ENCODE peak calls at places on chromosome 1, in nine cellular contexts. One of them, this sample, is unnamed. For H3K36me3, H3K9me3 and H3K4me1, the result is how much of the 10 kb centered on the place peaks cover.

GRCh38 chr1:154154534-154155181 is at the start of gene NUP210L:
- DNase-seq in GM23248: peak
- DNase-seq in mammary epithelial cell: no peak
- DNase-seq in Peyer's patch: no peak
- DNase-seq in neural progenitor cell: peak
- DNase-seq in psoas muscle: peak
- DNase-seq in colonic mucosa: peak
- DNase-seq in cardiac muscle cell: peak
- DNase-seq in DND-41: no peak
- DNase-seq in this sample: no peak

GRCh38 chr1:100578201-100578600 is 40.3 kb downstream of the GPR88 start:
- DNase-seq in Peyer's patch: no peak
- DNase-seq in cardiac muscle cell: no peak
- DNase-seq in neural progenitor cell: no peak
- DNase-seq in mammary epithelial cell: peak
- DNase-seq in GM23248: peak
- DNase-seq in psoas muscle: no peak
- DNase-seq in DND-41: no peak
- DNase-seq in colonic mucosa: no peak
- DNase-seq in this sample: no peak

GRCh38 chr1:2195785-2196184 is 1.2 kb upstream of the FAAP20 start:
- DNase-seq in psoas muscle: no peak
- DNase-seq in Peyer's patch: no peak
- DNase-seq in neural progenitor cell: no peak
- DNase-seq in GM23248: no peak
- DNase-seq in colonic mucosa: no peak
- DNase-seq in DND-41: no peak
- DNase-seq in mammary epithelial cell: no peak
- DNase-seq in cardiac muscle cell: no peak
- DNase-seq in this sample: no peak

GRCh38 chr1:66624412-66625060 is 90.6 kb downstream of the SGIP1 start:
- DNase-seq in cardiac muscle cell: peak
- DNase-seq in Peyer's patch: no peak
- DNase-seq in colonic mucosa: no peak
- DNase-seq in mammary epithelial cell: peak
- DNase-seq in psoas muscle: no peak
- DNase-seq in DND-41: no peak
- DNase-seq in GM23248: peak
- DNase-seq in neural progenitor cell: no peak
- DNase-seq in this sample: no peak

GRCh38 chr1:230825061-230825803 is 43.1 kb downstream of the C1orf198 start:
- DNase-seq in Peyer's patch: no peak
- DNase-seq in mammary epithelial cell: peak
- DNase-seq in neural progenitor cell: no peak
- DNase-seq in GM23248: peak
- DNase-seq in cardiac muscle cell: peak
- DNase-seq in psoas muscle: no peak
- DNase-seq in colonic mucosa: no peak
- DNase-seq in DND-41: no peak
- DNase-seq in this sample: peak

GRCh38 chr1:201759194-201759814 is 69.7 kb upstream of the IPO9 start:
- DNase-seq in colonic mucosa: no peak
- DNase-seq in GM23248: peak
- DNase-seq in cardiac muscle cell: peak
- DNase-seq in neural progenitor cell: no peak
- DNase-seq in DND-41: no peak
- DNase-seq in mammary epithelial cell: no peak
- DNase-seq in psoas muscle: no peak
- DNase-seq in Peyer's patch: no peak
- DNase-seq in this sample: no peak

GRCh38 chr1:76425843-76426145 is 351.2 kb downstream of the ST6GALNAC3 start:
- DNase-seq in cardiac muscle cell: peak
- DNase-seq in DND-41: no peak
- DNase-seq in Peyer's patch: no peak
- DNase-seq in psoas muscle: no peak
- DNase-seq in neural progenitor cell: no peak
- DNase-seq in mammary epithelial cell: peak
- DNase-seq in GM23248: peak
- DNase-seq in colonic mucosa: no peak
- DNase-seq in this sample: no peak

GRCh38 chr1:2466270-2466665 is 9.8 kb upstream of the PLCH2 start:
- DNase-seq in Peyer's patch: no peak
- DNase-seq in GM23248: no peak
- DNase-seq in colonic mucosa: no peak
- DNase-seq in cardiac muscle cell: no peak
- DNase-seq in psoas muscle: no peak
- DNase-seq in neural progenitor cell: no peak
- DNase-seq in DND-41: peak
- DNase-seq in mammary epithelial cell: no peak
- DNase-seq in this sample: no peak

GRCh38 chr1:217687511-217687910 is 56.4 kb downstream of the SPATA17 start:
- DNase-seq in colonic mucosa: no peak
- DNase-seq in psoas muscle: no peak
- DNase-seq in cardiac muscle cell: no peak
- DNase-seq in DND-41: no peak
- DNase-seq in Peyer's patch: no peak
- DNase-seq in neural progenitor cell: no peak
- DNase-seq in mammary epithelial cell: no peak
- DNase-seq in GM23248: no peak
- DNase-seq in this sample: no peak

GRCh38 chr1:83593073-83593472 is 405.9 kb downstream of the TTLL7 start:
- DNase-seq in neural progenitor cell: peak
- DNase-seq in Peyer's patch: no peak
- DNase-seq in psoas muscle: no peak
- DNase-seq in DND-41: no peak
- DNase-seq in GM23248: no peak
- DNase-seq in colonic mucosa: no peak
- DNase-seq in cardiac muscle cell: no peak
- DNase-seq in mammary epithelial cell: no peak
- DNase-seq in this sample: no peak

GRCh38 chr1:231310391-231310934 is 27.2 kb downstream of the EXOC8 start:
- DNase-seq in neural progenitor cell: no peak
- DNase-seq in DND-41: no peak
- DNase-seq in colonic mucosa: no peak
- DNase-seq in GM23248: no peak
- DNase-seq in cardiac muscle cell: no peak
- DNase-seq in Peyer's patch: no peak
- DNase-seq in mammary epithelial cell: no peak
- DNase-seq in psoas muscle: no peak
- DNase-seq in this sample: no peak

GRCh38 chr1:6359568-6360496 is 33.7 kb downstream of the ACOT7 start:
- DNase-seq in psoas muscle: peak
- DNase-seq in colonic mucosa: peak
- DNase-seq in mammary epithelial cell: peak
- DNase-seq in cardiac muscle cell: peak
- DNase-seq in neural progenitor cell: peak
- DNase-seq in Peyer's patch: peak
- DNase-seq in DND-41: peak
- DNase-seq in GM23248: peak
- DNase-seq in this sample: peak

GRCh38 chr1:223712856-223713494 is 636 bp downstream of the CAPN2 start:
- DNase-seq in GM23248: peak
- DNase-seq in cardiac muscle cell: no peak
- DNase-seq in colonic mucosa: no peak
- DNase-seq in DND-41: no peak
- DNase-seq in mammary epithelial cell: no peak
- DNase-seq in Peyer's patch: peak
- DNase-seq in psoas muscle: no peak
- DNase-seq in neural progenitor cell: peak
- DNase-seq in this sample: peak

GRCh38 chr1:61170328-61171238 is 88.2 kb downstream of the NFIA start:
- DNase-seq in DND-41: no peak
- DNase-seq in mammary epithelial cell: peak
- DNase-seq in psoas muscle: no peak
- DNase-seq in neural progenitor cell: no peak
- DNase-seq in cardiac muscle cell: peak
- DNase-seq in GM23248: peak
- DNase-seq in Peyer's patch: no peak
- DNase-seq in colonic mucosa: no peak
- DNase-seq in this sample: no peak

GRCh38 chr1:198423701-198424100 is 116.8 kb downstream of the ATP6V1G3 start:
- DNase-seq in mammary epithelial cell: peak
- DNase-seq in GM23248: no peak
- DNase-seq in colonic mucosa: no peak
- DNase-seq in DND-41: no peak
- DNase-seq in cardiac muscle cell: no peak
- DNase-seq in Peyer's patch: no peak
- DNase-seq in neural progenitor cell: no peak
- DNase-seq in psoas muscle: no peak
- DNase-seq in this sample: no peak

GRCh38 chr1:66383168-66383567 is 150.8 kb upstream of the SGIP1 start:
- DNase-seq in cardiac muscle cell: no peak
- DNase-seq in colonic mucosa: no peak
- DNase-seq in psoas muscle: no peak
- DNase-seq in neural progenitor cell: no peak
- DNase-seq in DND-41: peak
- DNase-seq in Peyer's patch: no peak
- DNase-seq in mammary epithelial cell: no peak
- DNase-seq in GM23248: no peak
- DNase-seq in this sample: no peak

GRCh38 chr1:86503477-86504129 is 34.9 kb downstream of the CLCA1 start:
- DNase-seq in colonic mucosa: peak
- DNase-seq in psoas muscle: peak
- DNase-seq in neural progenitor cell: peak
- DNase-seq in mammary epithelial cell: no peak
- DNase-seq in DND-41: no peak
- DNase-seq in GM23248: no peak
- DNase-seq in Peyer's patch: no peak
- DNase-seq in cardiac muscle cell: peak
- DNase-seq in this sample: peak

GRCh38 chr1:3778590-3779264 is 6.2 kb downstream of the SMIM1 start:
- DNase-seq in Peyer's patch: no peak
- DNase-seq in mammary epithelial cell: no peak
- DNase-seq in cardiac muscle cell: no peak
- DNase-seq in DND-41: no peak
- DNase-seq in psoas muscle: no peak
- DNase-seq in neural progenitor cell: no peak
- DNase-seq in GM23248: no peak
- DNase-seq in colonic mucosa: no peak
- DNase-seq in this sample: no peak

DNA sequence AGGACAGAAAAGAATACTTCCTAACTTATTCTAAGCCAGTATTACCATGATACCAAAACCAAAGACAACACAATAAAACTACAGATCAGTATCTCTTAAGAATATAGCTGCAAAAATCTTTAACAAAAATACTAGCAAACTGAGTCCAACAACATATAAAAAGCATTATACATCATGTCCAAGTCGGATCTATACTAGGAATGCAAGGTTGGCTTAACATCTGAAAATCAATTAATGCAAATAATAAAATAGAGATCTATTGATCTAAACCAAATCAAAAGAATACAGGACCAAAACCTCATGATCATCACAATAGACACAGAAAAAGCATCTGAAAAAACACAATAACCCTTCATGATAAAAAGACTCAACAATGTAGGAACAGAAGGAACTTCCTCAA is 18.9 kb downstream of the TAF1A start:
- DNase-seq in cardiac muscle cell: no peak
- DNase-seq in psoas muscle: no peak
- DNase-seq in GM23248: no peak
- DNase-seq in DND-41: no peak
- DNase-seq in Peyer's patch: no peak
- DNase-seq in neural progenitor cell: no peak
- DNase-seq in mammary epithelial cell: no peak
- DNase-seq in colonic mucosa: no peak
- DNase-seq in this sample: no peak
- H3K36me3 ChIP-seq in cardiac muscle cell: under half
- H3K36me3 ChIP-seq in psoas muscle: under half
- H3K36me3 ChIP-seq in GM23248: under half
- H3K36me3 ChIP-seq in DND-41: half or more
- H3K36me3 ChIP-seq in Peyer's patch: under half
- H3K36me3 ChIP-seq in neural progenitor cell: under half
- H3K36me3 ChIP-seq in mammary epithelial cell: under half
- H3K36me3 ChIP-seq in colonic mucosa: under half
- H3K36me3 ChIP-seq in this sample: under half

DNA sequence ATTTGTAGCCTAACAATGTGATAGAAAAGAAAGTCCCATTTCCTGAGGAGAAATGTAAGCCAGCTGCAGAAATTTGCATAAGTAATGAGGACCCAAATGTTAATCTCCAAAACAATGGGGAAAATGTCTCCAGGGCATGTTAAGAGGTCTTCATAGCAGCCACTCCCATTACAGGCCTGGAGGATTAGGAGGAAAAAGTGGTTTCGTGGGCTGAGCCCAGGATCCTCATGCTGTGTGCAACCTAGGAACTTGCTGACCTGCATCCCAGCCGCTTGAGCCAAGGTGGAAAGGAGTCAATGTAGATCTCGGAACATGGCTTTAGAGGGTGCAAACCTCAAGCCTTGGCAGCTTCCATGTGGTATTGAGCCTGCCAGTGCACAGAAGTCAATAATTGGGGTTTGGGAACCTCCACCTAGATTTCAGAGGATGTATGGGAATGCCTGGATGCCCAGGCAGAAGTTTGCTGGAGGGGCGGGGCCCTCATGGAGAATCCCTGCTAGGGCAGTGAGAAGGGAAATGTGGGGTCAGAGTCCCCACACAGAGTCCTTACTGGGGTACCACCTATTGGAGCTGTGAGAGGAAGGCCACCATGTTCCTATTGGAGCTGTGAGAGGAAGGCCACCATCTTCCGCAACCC is 14.2 kb upstream of the F13B start:
- DNase-seq in mammary epithelial cell: no peak
- DNase-seq in colonic mucosa: no peak
- DNase-seq in cardiac muscle cell: no peak
- DNase-seq in neural progenitor cell: no peak
- DNase-seq in Peyer's patch: no peak
- DNase-seq in DND-41: no peak
- DNase-seq in GM23248: no peak
- DNase-seq in psoas muscle: no peak
- DNase-seq in this sample: no peak
- H3K9me3 ChIP-seq in mammary epithelial cell: under half
- H3K9me3 ChIP-seq in colonic mucosa: under half
- H3K9me3 ChIP-seq in cardiac muscle cell: under half
- H3K9me3 ChIP-seq in neural progenitor cell: under half
- H3K9me3 ChIP-seq in Peyer's patch: under half
- H3K9me3 ChIP-seq in DND-41: under half
- H3K9me3 ChIP-seq in GM23248: under half
- H3K9me3 ChIP-seq in psoas muscle: under half
- H3K9me3 ChIP-seq in this sample: under half

GRCh38 chr1:8427986-8428385 is 110.1 kb downstream of the SLC45A1 start:
- DNase-seq in GM23248: no peak
- DNase-seq in Peyer's patch: no peak
- DNase-seq in colonic mucosa: no peak
- DNase-seq in psoas muscle: no peak
- DNase-seq in cardiac muscle cell: no peak
- DNase-seq in DND-41: no peak
- DNase-seq in mammary epithelial cell: no peak
- DNase-seq in neural progenitor cell: no peak
- DNase-seq in this sample: no peak
- H3K4me1 ChIP-seq in GM23248: under half
- H3K4me1 ChIP-seq in Peyer's patch: under half
- H3K4me1 ChIP-seq in colonic mucosa: under half
- H3K4me1 ChIP-seq in psoas muscle: half or more
- H3K4me1 ChIP-seq in cardiac muscle cell: under half
- H3K4me1 ChIP-seq in DND-41: half or more
- H3K4me1 ChIP-seq in mammary epithelial cell: under half
- H3K4me1 ChIP-seq in neural progenitor cell: under half
- H3K4me1 ChIP-seq in this sample: under half

DNA sequence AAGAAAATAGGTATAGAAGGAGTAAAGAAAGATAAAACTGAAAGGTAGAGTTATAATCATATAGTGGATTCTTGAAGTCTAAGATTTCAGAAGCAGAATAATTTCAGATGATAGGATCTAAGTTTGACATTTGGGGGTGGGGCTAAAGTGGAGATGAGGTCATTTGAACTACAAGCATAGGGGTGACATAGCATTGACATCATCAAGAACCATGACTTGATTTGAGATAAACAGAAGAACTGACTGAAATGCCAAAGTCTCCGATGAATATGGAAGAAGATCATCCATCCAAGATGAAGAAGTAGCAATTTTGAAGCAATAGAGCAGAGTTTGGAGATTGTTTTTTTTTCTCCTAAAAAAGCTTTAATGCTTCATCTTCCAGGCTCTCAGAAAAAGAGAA is 122.3 kb downstream of the MACF1 start:
- DNase-seq in cardiac muscle cell: no peak
- DNase-seq in DND-41: no peak
- DNase-seq in Peyer's patch: no peak
- DNase-seq in GM23248: peak
- DNase-seq in colonic mucosa: no peak
- DNase-seq in neural progenitor cell: no peak
- DNase-seq in mammary epithelial cell: no peak
- DNase-seq in psoas muscle: no peak
- DNase-seq in this sample: no peak
- H3K36me3 ChIP-seq in cardiac muscle cell: half or more
- H3K36me3 ChIP-seq in DND-41: half or more
- H3K36me3 ChIP-seq in Peyer's patch: half or more
- H3K36me3 ChIP-seq in GM23248: half or more
- H3K36me3 ChIP-seq in colonic mucosa: under half
- H3K36me3 ChIP-seq in neural progenitor cell: under half
- H3K36me3 ChIP-seq in mammary epithelial cell: under half
- H3K36me3 ChIP-seq in psoas muscle: half or more
- H3K36me3 ChIP-seq in this sample: under half